ENCODE peak calls at places on chromosomes 13 and 19, in nine cellular contexts. One of them, this sample, is unnamed.

GRCh38 chr13:32883501-32883900 is 132.7 kb upstream of the KL start:
- DNase-seq in H9: no peak
- DNase-seq in choroid plexus epithelial cell: peak; percentile 75
- DNase-seq in NB4: no peak
- DNase-seq in cardiac muscle cell: peak; percentile 62
- DNase-seq in WTC11: no peak
- DNase-seq in body of pancreas: no peak
- DNase-seq in LNCaP clone FGC: peak; percentile 23
- DNase-seq in heart right ventricle: no peak
- DNase-seq in this sample: no peak

GRCh38 chr19:55258476-55258827 is 365 bp downstream of the PPP6R1 start:
- DNase-seq in LNCaP clone FGC: no peak
- DNase-seq in NB4: no peak
- DNase-seq in cardiac muscle cell: no peak
- DNase-seq in heart right ventricle: no peak
- DNase-seq in choroid plexus epithelial cell: no peak
- DNase-seq in H9: no peak
- DNase-seq in WTC11: no peak
- DNase-seq in body of pancreas: no peak
- DNase-seq in this sample: peak; percentile 38

GRCh38 chr13:45851171-45851889 is at the start of gene SIAH3:
- DNase-seq in choroid plexus epithelial cell: peak; percentile 42
- DNase-seq in LNCaP clone FGC: no peak
- DNase-seq in heart right ventricle: no peak
- DNase-seq in body of pancreas: no peak
- DNase-seq in NB4: no peak
- DNase-seq in H9: peak; percentile 43
- DNase-seq in cardiac muscle cell: peak; percentile 28
- DNase-seq in WTC11: peak; percentile 23
- DNase-seq in this sample: peak; percentile 38

GRCh38 chr13:30355405-30355741 is 48.0 kb upstream of the KATNAL1 start:
- DNase-seq in NB4: peak; percentile 54
- DNase-seq in cardiac muscle cell: no peak
- DNase-seq in LNCaP clone FGC: no peak
- DNase-seq in WTC11: peak; percentile 54
- DNase-seq in H9: peak; percentile 47
- DNase-seq in choroid plexus epithelial cell: no peak
- DNase-seq in body of pancreas: peak; percentile 30
- DNase-seq in heart right ventricle: no peak
- DNase-seq in this sample: peak; percentile 46

GRCh38 chr13:45417790-45418534 is at the start of gene SLC25A30:
- DNase-seq in choroid plexus epithelial cell: peak; percentile 92
- DNase-seq in cardiac muscle cell: peak; percentile 93
- DNase-seq in heart right ventricle: peak; percentile 96
- DNase-seq in WTC11: peak; percentile 96
- DNase-seq in NB4: peak; percentile 95
- DNase-seq in body of pancreas: peak; percentile 90
- DNase-seq in LNCaP clone FGC: peak; percentile 46
- DNase-seq in H9: peak; percentile 96
- DNase-seq in this sample: peak; percentile 91

GRCh38 chr13:114148521-114148855 is 16.1 kb upstream of the RASA3 start:
- DNase-seq in LNCaP clone FGC: no peak
- DNase-seq in H9: no peak
- DNase-seq in WTC11: no peak
- DNase-seq in cardiac muscle cell: no peak
- DNase-seq in heart right ventricle: no peak
- DNase-seq in body of pancreas: peak; percentile 79
- DNase-seq in NB4: peak; percentile 82
- DNase-seq in choroid plexus epithelial cell: no peak
- DNase-seq in this sample: no peak

GRCh38 chr19:55623130-55623868 is 1.1 kb downstream of the ZNF784 start:
- DNase-seq in NB4: no peak
- DNase-seq in choroid plexus epithelial cell: no peak
- DNase-seq in cardiac muscle cell: no peak
- DNase-seq in body of pancreas: no peak
- DNase-seq in H9: no peak
- DNase-seq in heart right ventricle: no peak
- DNase-seq in WTC11: no peak
- DNase-seq in LNCaP clone FGC: no peak
- DNase-seq in this sample: no peak

GRCh38 chr19:1807695-1808394 is 4.2 kb downstream of the ATP8B3 start:
- DNase-seq in LNCaP clone FGC: no peak
- DNase-seq in WTC11: no peak
- DNase-seq in cardiac muscle cell: no peak
- DNase-seq in heart right ventricle: no peak
- DNase-seq in body of pancreas: no peak
- DNase-seq in NB4: no peak
- DNase-seq in H9: no peak
- DNase-seq in choroid plexus epithelial cell: peak; percentile 7
- DNase-seq in this sample: peak; percentile 15

GRCh38 chr19:6733338-6734095 is 3.9 kb downstream of the GPR108 start:
- DNase-seq in body of pancreas: no peak
- DNase-seq in H9: no peak
- DNase-seq in choroid plexus epithelial cell: no peak
- DNase-seq in cardiac muscle cell: no peak
- DNase-seq in LNCaP clone FGC: no peak
- DNase-seq in WTC11: peak; percentile 55
- DNase-seq in heart right ventricle: no peak
- DNase-seq in NB4: peak; percentile 18
- DNase-seq in this sample: no peak

GRCh38 chr19:8069116-8069973 is 16.8 kb downstream of the CCL25 start:
- DNase-seq in NB4: peak; percentile 72
- DNase-seq in heart right ventricle: no peak
- DNase-seq in body of pancreas: no peak
- DNase-seq in H9: no peak
- DNase-seq in choroid plexus epithelial cell: no peak
- DNase-seq in WTC11: peak; percentile 73
- DNase-seq in LNCaP clone FGC: no peak
- DNase-seq in cardiac muscle cell: no peak
- DNase-seq in this sample: no peak

GRCh38 chr19:8074501-8074900 is 21.9 kb downstream of the CCL25 start:
- DNase-seq in LNCaP clone FGC: no peak
- DNase-seq in body of pancreas: no peak
- DNase-seq in H9: no peak
- DNase-seq in cardiac muscle cell: no peak
- DNase-seq in NB4: peak; percentile 49
- DNase-seq in heart right ventricle: no peak
- DNase-seq in choroid plexus epithelial cell: peak; percentile 13
- DNase-seq in WTC11: no peak
- DNase-seq in this sample: no peak

GRCh38 chr19:8075158-8076086 is 22.9 kb downstream of the CCL25 start:
- DNase-seq in NB4: no peak
- DNase-seq in H9: no peak
- DNase-seq in choroid plexus epithelial cell: no peak
- DNase-seq in body of pancreas: no peak
- DNase-seq in WTC11: no peak
- DNase-seq in heart right ventricle: no peak
- DNase-seq in cardiac muscle cell: no peak
- DNase-seq in LNCaP clone FGC: no peak
- DNase-seq in this sample: no peak

GRCh38 chr19:8071912-8072311 is 19.4 kb downstream of the CCL25 start:
- DNase-seq in NB4: peak; percentile 37
- DNase-seq in heart right ventricle: no peak
- DNase-seq in body of pancreas: no peak
- DNase-seq in choroid plexus epithelial cell: no peak
- DNase-seq in WTC11: no peak
- DNase-seq in LNCaP clone FGC: no peak
- DNase-seq in H9: no peak
- DNase-seq in cardiac muscle cell: no peak
- DNase-seq in this sample: no peak
- TF ChIP-seq CTCF in NB4: peak; percentile 18
- TF ChIP-seq CTCF in heart right ventricle: no peak
- TF ChIP-seq CTCF in body of pancreas: no peak
- TF ChIP-seq CTCF in choroid plexus epithelial cell: no peak
- TF ChIP-seq CTCF in WTC11: no peak
- TF ChIP-seq CTCF in LNCaP clone FGC: no peak
- TF ChIP-seq CTCF in H9: peak; percentile 38
- TF ChIP-seq CTCF in cardiac muscle cell: no peak
- TF ChIP-seq CTCF in this sample: no peak

GRCh38 chr13:50389726-50390125 is 374.5 kb downstream of the KCNRG start:
- DNase-seq in NB4: no peak
- DNase-seq in WTC11: no peak
- DNase-seq in LNCaP clone FGC: no peak
- DNase-seq in choroid plexus epithelial cell: no peak
- DNase-seq in cardiac muscle cell: no peak
- DNase-seq in H9: no peak
- DNase-seq in heart right ventricle: no peak
- DNase-seq in body of pancreas: no peak
- DNase-seq in this sample: no peak

GRCh38 chr13:50384724-50385123 is 369.5 kb downstream of the KCNRG start:
- DNase-seq in heart right ventricle: no peak
- DNase-seq in choroid plexus epithelial cell: no peak
- DNase-seq in cardiac muscle cell: no peak
- DNase-seq in body of pancreas: no peak
- DNase-seq in H9: no peak
- DNase-seq in NB4: no peak
- DNase-seq in WTC11: no peak
- DNase-seq in LNCaP clone FGC: no peak
- DNase-seq in this sample: no peak

GRCh38 chr13:50388481-50388880 is 373.2 kb downstream of the KCNRG start:
- DNase-seq in cardiac muscle cell: no peak
- DNase-seq in LNCaP clone FGC: no peak
- DNase-seq in heart right ventricle: no peak
- DNase-seq in WTC11: no peak
- DNase-seq in H9: no peak
- DNase-seq in body of pancreas: no peak
- DNase-seq in NB4: no peak
- DNase-seq in choroid plexus epithelial cell: no peak
- DNase-seq in this sample: no peak

GRCh38 chr13:50386527-50387123 is 371.4 kb downstream of the KCNRG start:
- DNase-seq in NB4: no peak
- DNase-seq in heart right ventricle: no peak
- DNase-seq in H9: no peak
- DNase-seq in choroid plexus epithelial cell: peak; percentile 78
- DNase-seq in cardiac muscle cell: peak; percentile 58
- DNase-seq in body of pancreas: no peak
- DNase-seq in WTC11: peak; percentile 23
- DNase-seq in LNCaP clone FGC: no peak
- DNase-seq in this sample: no peak

DNA sequence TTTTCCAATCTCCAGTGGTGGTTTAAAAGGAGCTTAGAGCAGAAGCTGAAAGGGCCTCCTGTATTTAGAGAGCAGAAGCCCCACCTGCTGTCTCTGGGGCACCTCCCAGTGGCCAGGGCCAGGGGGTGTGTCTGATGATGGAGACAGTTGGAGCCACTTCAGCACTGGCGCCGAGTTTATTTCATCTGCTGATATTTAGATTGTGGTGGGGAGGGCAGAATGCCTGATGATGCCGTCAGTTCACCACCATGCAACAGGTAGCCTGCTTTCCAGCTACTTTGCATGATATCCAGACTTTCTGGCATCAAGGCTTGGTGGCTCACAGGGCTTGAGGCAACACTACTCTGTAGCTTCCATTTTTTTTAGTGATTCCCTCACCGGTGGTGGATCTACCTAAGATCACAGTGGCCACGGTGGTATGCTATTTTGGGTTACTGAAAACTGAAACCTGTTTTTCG is 371.9 kb downstream of the KCNRG start:
- DNase-seq in choroid plexus epithelial cell: peak; percentile 60
- DNase-seq in LNCaP clone FGC: no peak
- DNase-seq in cardiac muscle cell: no peak
- DNase-seq in heart right ventricle: peak; percentile 65
- DNase-seq in WTC11: peak; percentile 66
- DNase-seq in H9: peak; percentile 72
- DNase-seq in NB4: peak; percentile 50
- DNase-seq in body of pancreas: peak; percentile 34
- DNase-seq in this sample: peak; percentile 30
- TF ChIP-seq CTCF in choroid plexus epithelial cell: peak; percentile 36
- TF ChIP-seq CTCF in LNCaP clone FGC: peak; percentile 12
- TF ChIP-seq CTCF in cardiac muscle cell: peak; percentile 35
- TF ChIP-seq CTCF in heart right ventricle: peak; percentile 37
- TF ChIP-seq CTCF in WTC11: no peak
- TF ChIP-seq CTCF in H9: peak; percentile 50
- TF ChIP-seq CTCF in NB4: peak; percentile 23
- TF ChIP-seq CTCF in body of pancreas: peak; percentile 19
- TF ChIP-seq CTCF in this sample: no peak

DNA sequence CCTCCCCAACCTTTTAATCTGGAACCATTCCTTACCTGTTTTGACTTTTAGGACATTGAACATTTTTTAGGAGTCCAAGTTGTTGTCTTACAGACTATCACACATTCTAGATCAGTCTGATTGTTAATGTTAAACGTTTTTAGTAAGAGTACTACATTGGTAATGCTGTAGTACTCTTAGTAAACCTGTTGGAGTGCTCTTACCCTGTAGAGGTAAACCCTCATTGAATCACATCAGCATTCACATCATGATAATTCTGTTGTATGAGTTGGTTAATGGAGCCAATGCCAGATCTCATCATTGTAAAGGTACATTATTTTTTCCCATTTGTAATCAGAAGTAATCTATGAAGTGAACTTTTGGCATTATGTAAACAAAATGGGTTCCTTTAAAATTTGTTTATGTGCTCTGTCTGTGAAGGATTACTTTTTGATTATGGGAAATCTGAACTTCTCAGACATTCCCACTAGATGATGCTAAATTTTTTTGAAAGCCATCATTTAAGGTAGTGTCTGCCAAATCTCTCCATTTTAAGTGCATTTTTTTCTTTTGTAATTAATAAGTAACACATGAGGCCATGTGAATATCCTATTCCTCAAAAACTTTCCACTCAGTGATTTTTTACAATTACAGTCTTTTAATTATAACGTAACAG is 55.2 kb downstream of the VWA8 start:
- DNase-seq in LNCaP clone FGC: peak; percentile 4
- DNase-seq in WTC11: no peak
- DNase-seq in NB4: peak; percentile 34
- DNase-seq in choroid plexus epithelial cell: peak; percentile 73
- DNase-seq in cardiac muscle cell: peak; percentile 53
- DNase-seq in body of pancreas: no peak
- DNase-seq in H9: no peak
- DNase-seq in heart right ventricle: no peak
- DNase-seq in this sample: no peak
- TF ChIP-seq CTCF in LNCaP clone FGC: peak; percentile 42
- TF ChIP-seq CTCF in WTC11: peak; percentile 16
- TF ChIP-seq CTCF in NB4: peak; percentile 19
- TF ChIP-seq CTCF in choroid plexus epithelial cell: peak; percentile 64
- TF ChIP-seq CTCF in cardiac muscle cell: peak; percentile 62
- TF ChIP-seq CTCF in body of pancreas: peak; percentile 53
- TF ChIP-seq CTCF in H9: peak; percentile 73
- TF ChIP-seq CTCF in heart right ventricle: peak; percentile 63
- TF ChIP-seq CTCF in this sample: peak; percentile 43

DNA sequence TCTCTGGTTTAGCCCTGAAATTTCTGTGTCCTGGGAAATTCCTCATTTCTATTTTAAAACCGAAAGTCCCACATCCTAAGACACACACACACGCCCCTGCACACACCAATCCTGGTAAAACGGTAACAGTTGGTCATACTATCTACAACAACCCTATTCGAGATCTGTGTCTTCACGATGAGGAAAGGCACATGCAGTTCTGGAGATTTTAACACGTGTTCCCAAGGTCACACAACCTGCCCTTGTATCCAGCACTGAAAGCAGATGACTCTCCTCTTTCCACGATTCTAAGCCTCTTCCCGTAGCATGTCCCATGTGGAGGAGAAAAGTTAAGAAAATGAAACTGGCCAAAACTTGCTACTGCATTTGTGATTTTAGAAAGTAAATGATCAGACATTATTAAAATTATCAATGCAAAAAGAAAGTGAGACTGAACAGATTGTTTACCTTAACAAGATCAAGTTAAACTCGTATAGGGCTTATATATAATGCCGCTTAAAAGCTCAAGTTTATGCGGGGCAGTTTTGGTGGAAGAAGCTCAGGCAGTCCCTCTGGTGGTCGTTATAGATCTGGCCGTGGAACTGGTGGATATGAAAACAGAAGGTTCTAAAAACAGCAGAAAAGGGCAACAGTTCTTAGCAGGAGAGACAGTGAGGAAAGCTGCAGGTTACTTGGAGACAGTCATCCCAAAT is 32.7 kb downstream of the VSTM1 start:
- DNase-seq in WTC11: no peak
- DNase-seq in choroid plexus epithelial cell: peak; percentile 52
- DNase-seq in heart right ventricle: no peak
- DNase-seq in cardiac muscle cell: peak; percentile 34
- DNase-seq in LNCaP clone FGC: no peak
- DNase-seq in NB4: peak; percentile 58
- DNase-seq in body of pancreas: no peak
- DNase-seq in H9: no peak
- DNase-seq in this sample: no peak
- TF ChIP-seq CTCF in WTC11: peak; percentile 14
- TF ChIP-seq CTCF in choroid plexus epithelial cell: peak; percentile 76
- TF ChIP-seq CTCF in heart right ventricle: peak; percentile 33
- TF ChIP-seq CTCF in cardiac muscle cell: peak; percentile 60
- TF ChIP-seq CTCF in LNCaP clone FGC: peak; percentile 20
- TF ChIP-seq CTCF in NB4: peak; percentile 71
- TF ChIP-seq CTCF in body of pancreas: no peak
- TF ChIP-seq CTCF in H9: peak; percentile 63
- TF ChIP-seq CTCF in this sample: peak; percentile 38

This sample was measured in glutamatergic neuron.